ENCODE peak calls at places on chromosomes 13 and 19, in six cellular contexts. H is H1, W is K562, K is HCT116, X is GM12878, U is HepG2. Y is an unnamed sample.

GRCh38 chr19:29093553-29093908 is 119.4 kb downstream of the UQCRFS1 start:
- DNase-seq in H (no peak), W (no peak), K (no peak), X (no peak), U (no peak), Y (no peak)

GRCh38 chr13:29472317-29472961 is 123.0 kb downstream of the SLC7A1 start:
- DNase-seq in H (no peak), W (peak; percentile 50), K (peak; percentile 63), X (no peak), U (peak; percentile 59), Y (no peak)

GRCh38 chr13:111122056-111122455 is 6.9 kb downstream of the ARHGEF7 start:
- DNase-seq in H (no peak), W (no peak), K (no peak), X (no peak), U (no peak), Y (no peak)

GRCh38 chr13:41465215-41465907 is 8.0 kb downstream of the RGCC start:
- DNase-seq in H (no peak), W (no peak), K (no peak), X (peak; percentile 88), U (no peak), Y (no peak)

GRCh38 chr19:48608798-48609263 is 2.3 kb downstream of the SPACA4 start:
- DNase-seq in H (no peak), W (peak; percentile 69), K (peak; percentile 66), X (no peak), U (peak; percentile 42), Y (peak; percentile 75)

GRCh38 chr13:44936246-44936645 is 53.0 kb downstream of the NUFIP1 start:
- DNase-seq in H (no peak), W (no peak), K (no peak), X (no peak), U (no peak), Y (no peak)

GRCh38 chr13:25687622-25688225 is 315.9 kb downstream of the ATP8A2 start:
- DNase-seq in H (no peak), W (no peak), K (no peak), X (no peak), U (no peak), Y (no peak)

GRCh38 chr19:10985502-10985901 is 24.7 kb downstream of the SMARCA4 start:
- DNase-seq in H (no peak), W (no peak), K (no peak), X (no peak), U (no peak), Y (no peak)

GRCh38 chr13:49701481-49701880 is 10.2 kb upstream of the EBPL start:
- DNase-seq in H (no peak), W (no peak), K (no peak), X (no peak), U (no peak), Y (no peak)

GRCh38 chr13:58994778-58995177 is 1169.0 kb downstream of the DIAPH3 start:
- DNase-seq in H (no peak), W (no peak), K (no peak), X (no peak), U (no peak), Y (no peak)

GRCh38 chr13:95382411-95382810 is 81.2 kb upstream of the ABCC4 start:
- DNase-seq in H (no peak), W (no peak), K (no peak), X (no peak), U (no peak), Y (no peak)

GRCh38 chr19:13329766-13330165 is 176.5 kb downstream of the CACNA1A start:
- DNase-seq in H (no peak), W (no peak), K (no peak), X (no peak), U (no peak), Y (no peak)

GRCh38 chr19:11382898-11383705 is 1.0 kb downstream of the EPOR start:
- DNase-seq in H (no peak), W (peak; percentile 88), K (peak; percentile 60), X (no peak), U (peak; percentile 70), Y (peak; percentile 63)

GRCh38 chr13:105342421-105342820 is 1193.0 kb downstream of the EFNB2 start:
- DNase-seq in H (no peak), W (no peak), K (no peak), X (no peak), U (no peak), Y (no peak)

GRCh38 chr13:105341758-105342157 is 1193.7 kb downstream of the EFNB2 start:
- DNase-seq in H (no peak), W (no peak), K (no peak), X (no peak), U (no peak), Y (no peak)

GRCh38 chr13:105343134-105343806 is 1192.2 kb downstream of the EFNB2 start:
- DNase-seq in H (no peak), W (no peak), K (no peak), X (no peak), U (no peak), Y (no peak)

GRCh38 chr13:105345116-105345515 is 1190.3 kb downstream of the EFNB2 start:
- DNase-seq in H (no peak), W (no peak), K (no peak), X (no peak), U (no peak), Y (no peak)

DNA sequence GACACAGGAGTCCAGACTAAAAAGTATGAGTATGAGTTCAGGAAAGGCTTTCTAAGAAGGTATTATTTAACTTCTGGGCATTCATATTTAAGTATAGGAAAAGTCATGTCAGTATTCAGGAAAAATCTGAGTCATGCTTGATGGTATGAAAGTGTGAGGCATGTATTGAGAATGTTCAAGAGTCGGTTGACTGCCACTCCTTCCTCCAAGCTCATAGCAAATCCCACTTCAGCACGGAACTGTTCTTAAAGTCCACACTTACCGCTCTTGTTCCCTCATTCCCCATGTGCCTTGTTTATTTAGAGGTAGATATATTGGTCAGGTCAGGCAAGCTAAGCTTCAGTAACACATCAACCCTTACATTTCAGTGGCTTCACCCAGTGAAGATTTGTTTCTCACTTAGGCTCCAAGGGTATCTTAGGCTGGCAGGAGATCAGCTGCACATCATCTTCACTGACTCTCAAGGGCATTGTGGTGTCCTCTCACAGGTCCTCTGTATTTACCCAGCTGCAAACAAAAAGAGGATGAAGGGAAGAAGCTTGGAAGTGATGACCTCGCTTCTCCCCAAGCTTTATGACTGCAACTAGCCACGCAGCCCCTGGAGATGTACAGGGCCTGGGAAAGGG is 1189.2 kb downstream of the EFNB2 start:
- DNase-seq in H (no peak), W (no peak), K (peak; percentile 26), X (no peak), U (peak; percentile 0), Y (no peak)
- TF ChIP-seq JUND in H (no peak), W (no peak), K (no peak), X (no peak), U (no peak), Y (no peak)

GRCh38 chr19:18439025-18439909 is 1.3 kb upstream of the ISYNA1 start:
- DNase-seq in H (no peak), W (no peak), K (no peak), X (no peak), U (peak; percentile 72), Y (peak; percentile 47)

GRCh38 chr19:18437481-18438330 is at the start of gene ISYNA1:
- DNase-seq in H (no peak), W (peak; percentile 84), K (no peak), X (no peak), U (peak; percentile 14), Y (peak; percentile 82)

GRCh38 chr19:18436651-18437478 is 1.1 kb downstream of the ISYNA1 start:
- DNase-seq in H (no peak), W (peak; percentile 83), K (no peak), X (no peak), U (peak; percentile 57), Y (peak; percentile 80)

GRCh38 chr19:18439910-18440237 is 1.9 kb upstream of the ISYNA1 start:
- DNase-seq in H (no peak), W (no peak), K (no peak), X (no peak), U (no peak), Y (no peak)

DNA sequence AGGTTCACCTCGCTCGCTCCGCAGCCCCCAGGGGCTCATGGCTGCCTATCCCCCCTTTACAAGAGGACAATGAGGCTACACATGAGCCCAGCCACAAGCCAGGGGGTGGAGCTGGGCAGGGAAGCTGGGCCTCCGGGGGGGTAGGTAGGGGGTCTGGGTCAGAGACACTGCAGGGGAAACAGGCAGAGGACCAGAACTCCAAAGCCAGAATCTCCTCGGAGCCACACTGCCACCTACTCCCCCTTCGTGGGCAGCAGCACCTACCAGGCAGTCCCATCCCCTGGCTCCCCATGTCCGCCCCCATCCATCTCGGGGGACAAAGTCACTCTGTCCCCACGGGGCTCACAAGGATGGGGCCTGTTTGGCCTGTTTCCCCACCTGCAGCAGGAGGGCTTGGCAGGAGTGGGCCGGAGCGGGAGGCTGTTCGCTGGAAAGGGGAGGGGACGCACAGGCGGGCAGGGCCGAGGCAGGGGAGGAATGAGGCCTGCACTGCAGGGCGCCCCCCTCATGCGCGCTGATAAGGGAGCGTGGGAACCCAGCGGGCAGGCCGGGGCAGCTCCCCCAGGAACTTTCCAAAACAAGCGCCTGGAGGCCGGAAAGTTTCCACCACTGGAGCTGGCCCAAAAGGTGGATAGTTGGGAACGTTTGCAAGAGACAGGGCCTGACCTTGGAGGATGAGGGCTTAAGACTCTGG is 545 bp upstream of the ISYNA1 start:
- DNase-seq in H (no peak), W (peak; percentile 74), K (no peak), X (no peak), U (peak; percentile 63), Y (peak; percentile 61)
- TF ChIP-seq JUND in H (no peak), W (no peak), K (no peak), X (no peak), U (no peak), Y (no peak)

GRCh38 chr13:112875627-112876026 is 93.4 kb upstream of the MCF2L start:
- DNase-seq in H (no peak), W (no peak), K (no peak), X (no peak), U (no peak), Y (no peak)
- TF ChIP-seq JUND in H (no peak), W (no peak), K (no peak), X (no peak), U (no peak), Y (no peak)

GRCh38 chr19:35643255-35644205 is 2.0 kb downstream of the ETV2 start:
- DNase-seq in H (no peak), W (peak; percentile 85), K (peak; percentile 75), X (peak; percentile 59), U (peak; percentile 77), Y (peak; percentile 81)

GRCh38 chr19:35642312-35642711 is 767 bp downstream of the ETV2 start:
- DNase-seq in H (no peak), W (no peak), K (no peak), X (no peak), U (no peak), Y (no peak)

GRCh38 chr19:35639863-35640262 is 1.7 kb upstream of the ETV2 start:
- DNase-seq in H (no peak), W (no peak), K (no peak), X (no peak), U (no peak), Y (no peak)

GRCh38 chr19:35642798-35643254 is 1.3 kb downstream of the ETV2 start:
- DNase-seq in H (no peak), W (no peak), K (no peak), X (no peak), U (no peak), Y (no peak)

DNA sequence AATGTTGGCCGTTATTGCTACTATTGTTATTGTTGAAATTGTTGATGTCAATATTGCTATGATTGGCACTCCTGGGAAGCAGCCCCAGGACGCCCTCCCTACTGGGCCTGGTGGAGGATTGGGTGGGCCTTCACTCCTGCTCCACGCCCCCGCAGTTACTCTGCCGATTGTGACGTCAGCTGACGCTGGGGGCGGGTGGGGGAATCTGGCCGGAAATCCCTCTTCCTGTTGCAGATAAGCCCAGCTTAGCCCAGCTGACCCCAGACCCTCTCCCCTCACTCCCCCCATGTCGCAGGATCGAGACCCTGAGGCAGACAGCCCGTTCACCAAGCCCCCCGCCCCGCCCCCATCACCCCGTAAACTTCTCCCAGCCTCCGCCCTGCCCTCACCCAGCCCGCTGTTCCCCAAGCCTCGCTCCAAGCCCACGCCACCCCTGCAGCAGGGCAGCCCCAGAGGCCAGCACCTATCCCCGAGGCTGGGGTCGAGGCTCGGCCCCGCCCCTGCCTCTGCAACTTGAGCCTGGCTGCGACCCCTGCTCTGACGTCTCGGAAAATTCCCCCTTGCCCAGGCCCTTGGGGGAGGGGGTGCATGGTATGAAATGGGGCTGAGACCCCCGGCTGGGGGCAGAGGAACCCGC is at the start of gene ETV2:
- DNase-seq in H (no peak), W (peak; percentile 80), K (no peak), X (no peak), U (no peak), Y (no peak)
- TF ChIP-seq JUND in H (no peak), W (peak; percentile 75), K (no peak), X (no peak), U (no peak), Y (no peak)